ENCODE peak calls at places on chromosome X, in five cellular contexts. Q is HepG2; D is lower lobe of right lung; S is foreskin keratinocyte; C is activated T-helper 17 cell treated with anti-CD3 and anti-CD28 coated beads, Interleukin-2, amount 50 U/mL, for 72 hours. N is an unnamed sample.

GRCh38 chrX:103309860-103310591 is 764 bp downstream of the BEX2 start:
- ATAC-seq in C (peak; percentile 15), S (peak; percentile 10), Q (no peak), D (peak; percentile 54), N (peak; percentile 34)

GRCh38 chrX:23907106-23907495 is 637 bp downstream of the APOO start:
- ATAC-seq in D (peak; percentile 6), S (no peak), C (peak; percentile 2), Q (peak; percentile 5), N (no peak)

GRCh38 chrX:18994713-18995112 is 10.8 kb upstream of the PHKA2 start:
- ATAC-seq in Q (no peak), C (no peak), D (no peak), S (peak; percentile 94), N (no peak)

GRCh38 chrX:22360129-22360528 is 87.4 kb downstream of the CBLL2 start:
- ATAC-seq in C (no peak), Q (no peak), S (no peak), D (no peak), N (no peak)

GRCh38 chrX:107675823-107676555 is 47.7 kb downstream of the PRPS1 start:
- ATAC-seq in C (no peak), S (no peak), D (no peak), Q (no peak), N (no peak)

GRCh38 chrX:143869018-143869417 is 14.9 kb upstream of the UBE2NL start:
- ATAC-seq in C (no peak), D (no peak), Q (no peak), S (no peak), N (no peak)

GRCh38 chrX:13340182-13340791 is 20.4 kb upstream of the ATXN3L start:
- ATAC-seq in Q (no peak), D (no peak), C (no peak), S (peak; percentile 71), N (no peak)

GRCh38 chrX:83630662-83631061 is 122.6 kb downstream of the POU3F4 start:
- ATAC-seq in C (no peak), Q (no peak), S (no peak), D (no peak), N (no peak)

GRCh38 chrX:154317391-154318000 is 21.9 kb downstream of the TKTL1 start:
- ATAC-seq in S (no peak), C (no peak), Q (peak; percentile 74), D (no peak), N (no peak)

GRCh38 chrX:150968862-150969720 is 14.0 kb upstream of the HMGB3 start:
- ATAC-seq in D (no peak), S (no peak), Q (no peak), C (no peak), N (no peak)

GRCh38 chrX:1582686-1583437 is 8.5 kb upstream of the AKAP17A start:
- ATAC-seq in D (no peak), Q (peak; percentile 80), C (peak; percentile 97), S (peak; percentile 67), N (peak; percentile 94)

GRCh38 chrX:39212456-39212855 is 411.2 kb downstream of the MID1IP1 start:
- ATAC-seq in S (no peak), C (peak; percentile 56), Q (no peak), D (no peak), N (no peak)

GRCh38 chrX:17192111-17192510 is 182.9 kb upstream of the NHS start:
- ATAC-seq in S (no peak), Q (no peak), D (no peak), C (no peak), N (no peak)

GRCh38 chrX:38112566-38112965 is 106.2 kb downstream of the SYTL5 start:
- ATAC-seq in D (no peak), C (no peak), Q (no peak), S (no peak), N (no peak)